ENCODE peak calls at places on chromosome 22, in four cellular contexts. T is endothelial cell, Q is OCI-LY7, D is gastrocnemius medialis. S is an unnamed sample.

GRCh38 chr22:29205598-29206371 is at the start of gene EMID1:
- DNase-seq in T (peak), Q (no peak), D (no peak), S (peak)

GRCh38 chr22:24553597-24554315 is 1.2 kb downstream of the GUCD1 start:
- DNase-seq in T (no peak), Q (peak), D (peak), S (no peak)

GRCh38 chr22:33240901-33241300 is 182.7 kb upstream of the SYN3 start:
- DNase-seq in T (no peak), Q (peak), D (no peak), S (no peak)

GRCh38 chr22:22123118-22123959 is 121.2 kb upstream of the VPREB1 start:
- DNase-seq in T (no peak), Q (no peak), D (no peak), S (no peak)

GRCh38 chr22:31956360-31956759 is 12.0 kb downstream of the YWHAH start:
- DNase-seq in T (no peak), Q (no peak), D (no peak), S (no peak)

GRCh38 chr22:35489225-35489624 is 51.4 kb upstream of the RASD2 start:
- DNase-seq in T (no peak), Q (no peak), D (no peak), S (no peak)

GRCh38 chr22:22893891-22894739 is 6.5 kb downstream of the IGLL5 start:
- DNase-seq in T (no peak), Q (peak), D (no peak), S (no peak)

GRCh38 chr22:21674611-21675010 is 8.8 kb downstream of the PPIL2 start:
- DNase-seq in T (no peak), Q (no peak), D (no peak), S (no peak)

GRCh38 chr22:32354360-32355351 is 3.0 kb upstream of the RFPL3 start:
- DNase-seq in T (no peak), Q (peak), D (no peak), S (no peak)

GRCh38 chr22:21837184-21837979 is 30.1 kb downstream of the MAPK1 start:
- DNase-seq in T (peak), Q (no peak), D (no peak), S (no peak)

GRCh38 chr22:46319319-46319718 is 16.2 kb upstream of the TRMU start:
- DNase-seq in T (no peak), Q (no peak), D (no peak), S (no peak)

GRCh38 chr22:48101704-48102103 is 1339.3 kb downstream of the TBC1D22A start:
- DNase-seq in T (no peak), Q (no peak), D (no peak), S (no peak)

GRCh38 chr22:23565942-23566715 is 14.0 kb downstream of the IGLL1 start:
- DNase-seq in T (peak), Q (no peak), D (no peak), S (no peak)

GRCh38 chr22:33083212-33083611 is 25.0 kb upstream of the SYN3 start:
- DNase-seq in T (no peak), Q (peak), D (no peak), S (no peak)

GRCh38 chr22:24994070-24994763 is 41.7 kb downstream of the KIAA1671 start:
- DNase-seq in T (no peak), Q (no peak), D (no peak), S (peak)

GRCh38 chr22:35353318-35353717 is 27.6 kb upstream of the HMOX1 start:
- DNase-seq in T (no peak), Q (peak), D (no peak), S (no peak)

GRCh38 chr22:10780281-10780680 is 4747.7 kb upstream of the OR11H1 start:
- DNase-seq in T (no peak), Q (no peak), D (no peak), S (no peak)

GRCh38 chr22:38074181-38075104 is 9.5 kb downstream of the SLC16A8 start:
- DNase-seq in T (peak), Q (no peak), D (no peak), S (no peak)

GRCh38 chr22:40031766-40032470 is 37.2 kb downstream of the FAM83F start:
- DNase-seq in T (no peak), Q (no peak), D (no peak), S (no peak)

GRCh38 chr22:45420011-45420410 is 6.5 kb downstream of the RIBC2 start:
- DNase-seq in T (no peak), Q (no peak), D (no peak), S (no peak)

GRCh38 chr22:32352681-32353080 is 5.0 kb upstream of the RFPL3 start:
- DNase-seq in T (no peak), Q (no peak), D (no peak), S (no peak)

GRCh38 chr22:48975252-48975780 is 852.4 kb downstream of the BRD1 start:
- DNase-seq in T (no peak), Q (no peak), D (no peak), S (no peak)

GRCh38 chr22:25048659-25049657 is 96.4 kb downstream of the KIAA1671 start:
- DNase-seq in T (peak), Q (peak), D (peak), S (no peak)

GRCh38 chr22:42814215-42814614 is 42.9 kb downstream of the ARFGAP3 start:
- DNase-seq in T (no peak), Q (no peak), D (no peak), S (no peak)

DNA sequence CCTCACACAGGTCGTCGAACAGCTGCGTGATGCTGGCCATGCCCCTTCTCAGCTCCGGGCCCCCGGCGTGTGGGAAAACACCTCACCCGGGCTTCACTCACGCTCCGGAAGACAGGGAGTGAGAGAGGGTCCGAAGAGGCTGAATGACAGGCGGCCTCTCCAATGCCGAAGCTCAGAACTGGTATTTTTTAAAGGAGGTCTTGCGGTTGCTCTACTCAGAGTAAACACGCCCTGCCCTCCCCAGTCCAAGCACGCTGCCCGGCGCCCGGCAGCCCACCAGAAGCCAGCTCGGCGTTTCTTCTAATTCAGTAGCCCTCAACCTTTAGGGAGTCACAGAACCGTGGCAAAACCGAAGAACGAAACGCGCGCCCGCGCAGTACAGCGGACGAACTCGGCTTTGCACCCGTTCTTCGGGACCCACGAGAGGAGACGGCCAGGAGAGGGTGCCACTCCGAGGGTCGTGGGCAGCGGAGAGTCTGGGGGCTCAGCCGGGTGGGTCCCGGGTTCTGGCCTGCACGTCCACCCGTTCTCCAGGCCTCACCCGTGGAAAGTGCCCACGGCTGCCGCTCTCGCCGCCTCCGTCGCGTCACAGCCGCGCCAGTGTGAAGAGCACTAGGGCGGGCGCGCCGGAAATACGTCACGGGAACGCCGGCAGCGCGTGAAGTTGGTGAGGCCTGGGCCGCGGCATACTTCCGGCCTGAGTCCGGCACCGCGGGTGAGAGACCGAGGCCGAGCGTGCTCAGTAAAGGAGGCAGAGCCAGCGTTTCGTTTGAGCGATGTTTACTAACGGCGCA is at the start of gene TUBGCP6:
- DNase-seq in T (peak), Q (peak), D (peak), S (peak)
- TF ChIP-seq CTCF in T (no peak), Q (peak), D (peak), S (no peak)

GRCh38 chr22:20027966-20028854 is 7.3 kb downstream of the TANGO2 start:
- DNase-seq in T (no peak), Q (peak), D (no peak), S (peak)
- TF ChIP-seq CTCF in T (peak), Q (peak), D (no peak), S (no peak)

GRCh38 chr22:50049299-50050195 is 8.6 kb downstream of the TTLL8 start:
- DNase-seq in T (no peak), Q (no peak), D (no peak), S (peak)

GRCh38 chr22:50047346-50047745 is 10.8 kb downstream of the TTLL8 start:
- DNase-seq in T (no peak), Q (no peak), D (no peak), S (no peak)

GRCh38 chr22:50048836-50049235 is 9.3 kb downstream of the TTLL8 start:
- DNase-seq in T (no peak), Q (no peak), D (no peak), S (peak)

GRCh38 chr22:50046481-50047245 is 11.4 kb downstream of the TTLL8 start:
- DNase-seq in T (no peak), Q (no peak), D (no peak), S (peak)

DNA sequence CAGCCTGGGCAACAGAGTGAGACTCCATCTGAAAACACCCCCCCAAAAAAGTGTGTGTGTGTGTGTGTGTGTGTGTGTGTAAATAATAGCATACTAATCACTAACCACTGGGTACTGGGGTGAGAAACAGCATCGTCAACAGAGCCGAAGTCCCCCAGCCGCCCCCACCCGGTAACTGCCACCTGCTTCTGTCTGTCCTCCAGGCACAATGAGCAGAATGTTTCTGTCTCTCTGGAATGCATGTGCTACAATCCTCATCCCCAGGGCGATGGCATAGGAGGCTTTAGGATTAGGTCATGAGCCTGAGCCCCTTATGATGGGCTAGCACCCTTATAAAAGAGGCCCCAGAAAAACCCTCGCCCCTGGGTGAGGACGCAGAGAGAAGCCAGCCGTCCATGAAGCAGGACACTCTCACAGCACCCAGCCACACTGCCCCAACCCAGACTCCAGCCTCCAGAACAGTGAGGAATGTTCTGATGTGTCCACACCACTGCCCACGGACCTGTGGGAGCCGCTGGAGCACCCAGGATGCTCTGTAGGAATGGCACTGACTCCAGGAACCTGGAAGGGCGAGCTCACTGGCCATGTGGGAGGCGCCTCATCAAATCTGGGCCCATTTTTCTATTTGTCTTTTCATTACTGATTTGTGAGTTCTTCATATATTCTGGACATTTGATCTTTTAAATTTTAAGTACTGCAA is 9.9 kb downstream of the TTLL8 start:
- DNase-seq in T (no peak), Q (no peak), D (no peak), S (no peak)
- TF ChIP-seq CTCF in T (no peak), Q (no peak), D (no peak), S (no peak)

DNA sequence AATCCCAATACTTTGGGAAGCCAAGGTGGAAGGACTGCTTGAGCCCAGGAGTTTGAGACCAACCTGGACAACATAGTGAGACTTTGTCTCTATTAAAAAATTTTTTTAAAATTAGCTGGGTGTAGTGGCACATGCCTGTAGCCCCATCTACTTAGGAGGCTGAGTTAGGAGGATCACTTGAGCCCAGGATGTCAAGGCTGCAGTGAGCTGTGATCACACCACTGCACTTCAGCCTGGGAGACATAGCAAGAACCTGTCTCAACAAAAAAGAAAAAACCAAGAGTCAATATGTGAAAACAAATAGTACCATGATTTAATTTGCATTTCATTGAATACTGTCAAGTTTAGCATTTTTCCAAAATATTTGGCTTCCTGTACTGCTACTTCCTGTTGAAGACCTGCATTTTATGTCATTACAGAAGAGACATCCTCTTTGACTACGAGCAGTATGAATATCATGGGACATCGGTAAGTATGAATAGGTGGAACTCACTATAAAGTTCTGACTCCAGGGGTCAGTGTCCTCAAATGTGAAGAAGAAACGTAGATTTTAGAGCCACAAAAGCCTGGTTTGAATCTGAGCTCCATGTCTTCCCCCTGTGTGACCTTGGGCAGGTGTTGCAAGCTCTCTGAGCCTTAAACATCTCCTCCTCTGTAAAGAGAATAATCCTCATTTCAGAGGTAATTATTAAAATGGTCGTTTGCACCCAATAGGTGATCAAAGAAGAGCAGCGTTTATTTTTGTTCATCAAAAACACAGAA is 16.0 kb downstream of the CDC45 start:
- DNase-seq in T (peak), Q (peak), D (no peak), S (no peak)
- TF ChIP-seq CTCF in T (peak), Q (peak), D (peak), S (no peak)

GRCh38 chr22:43923631-43924548 is at the start of gene PNPLA3:
- DNase-seq in T (peak), Q (no peak), D (peak), S (peak)
- TF ChIP-seq CTCF in T (no peak), Q (no peak), D (peak), S (no peak)

DNA sequence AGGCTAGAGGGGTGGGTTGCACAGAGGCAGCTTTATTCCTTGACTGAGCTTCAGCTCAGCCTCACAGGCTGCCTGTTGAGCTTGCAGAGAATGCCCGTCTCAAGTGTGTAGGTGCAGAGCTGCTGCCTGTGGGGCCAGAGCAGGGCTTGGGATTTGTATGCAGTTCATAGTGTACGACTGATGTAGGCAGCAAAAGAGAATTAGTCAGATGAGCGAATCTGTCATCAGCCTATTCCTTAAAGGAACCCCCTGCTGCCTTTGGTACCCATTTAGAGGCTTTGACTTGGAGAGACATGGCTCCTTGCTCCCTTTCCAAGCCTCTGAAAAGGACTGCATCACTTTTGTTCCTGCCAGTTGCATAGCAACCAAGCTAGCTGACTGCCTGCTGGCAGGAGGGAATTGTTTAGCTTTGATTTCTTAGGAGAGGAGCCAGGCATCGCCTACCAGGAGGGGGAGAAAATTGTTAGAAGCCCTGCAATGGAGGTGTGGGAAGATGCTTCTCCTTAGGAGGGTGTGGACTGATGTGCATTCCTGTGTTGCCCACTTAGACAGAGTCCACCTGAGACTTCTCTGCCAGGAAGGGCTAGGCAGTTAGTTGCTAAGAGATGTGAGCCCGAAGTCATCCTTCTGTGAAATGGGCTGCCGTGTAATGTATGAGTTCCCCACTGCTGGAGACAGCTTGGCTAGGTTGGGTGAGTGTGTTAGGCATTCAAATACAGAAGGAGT is 10.9 kb downstream of the ACO2 start:
- DNase-seq in T (no peak), Q (no peak), D (no peak), S (no peak)
- TF ChIP-seq CTCF in T (no peak), Q (no peak), D (no peak), S (no peak)

GRCh38 chr22:27405672-27406388 is 395.7 kb downstream of the MN1 start:
- DNase-seq in T (peak), Q (peak), D (peak), S (no peak)
- TF ChIP-seq CTCF in T (peak), Q (peak), D (peak), S (peak)

GRCh38 chr22:50611341-50612060 is 10.9 kb downstream of the MAPK8IP2 start:
- DNase-seq in T (no peak), Q (no peak), D (no peak), S (no peak)

GRCh38 chr22:50612168-50612714 is 11.6 kb downstream of the MAPK8IP2 start:
- DNase-seq in T (no peak), Q (no peak), D (no peak), S (no peak)

GRCh38 chr22:50612715-50613221 is 12.2 kb downstream of the MAPK8IP2 start:
- DNase-seq in T (no peak), Q (peak), D (no peak), S (peak)

GRCh38 chr22:50610581-50610980 is 10.0 kb downstream of the MAPK8IP2 start:
- DNase-seq in T (no peak), Q (no peak), D (no peak), S (no peak)

GRCh38 chr22:50613291-50613981 is 12.8 kb downstream of the MAPK8IP2 start:
- DNase-seq in T (no peak), Q (no peak), D (peak), S (peak)
- TF ChIP-seq CTCF in T (no peak), Q (no peak), D (no peak), S (no peak)

GRCh38 chr22:36986242-36986821 is 32.9 kb downstream of the TST start:
- DNase-seq in T (peak), Q (peak), D (no peak), S (peak)

GRCh38 chr22:36985490-36985889 is 33.8 kb downstream of the TST start:
- DNase-seq in T (no peak), Q (no peak), D (no peak), S (no peak)

GRCh38 chr22:36988075-36988474 is 31.2 kb downstream of the TST start:
- DNase-seq in T (no peak), Q (no peak), D (no peak), S (no peak)

DNA sequence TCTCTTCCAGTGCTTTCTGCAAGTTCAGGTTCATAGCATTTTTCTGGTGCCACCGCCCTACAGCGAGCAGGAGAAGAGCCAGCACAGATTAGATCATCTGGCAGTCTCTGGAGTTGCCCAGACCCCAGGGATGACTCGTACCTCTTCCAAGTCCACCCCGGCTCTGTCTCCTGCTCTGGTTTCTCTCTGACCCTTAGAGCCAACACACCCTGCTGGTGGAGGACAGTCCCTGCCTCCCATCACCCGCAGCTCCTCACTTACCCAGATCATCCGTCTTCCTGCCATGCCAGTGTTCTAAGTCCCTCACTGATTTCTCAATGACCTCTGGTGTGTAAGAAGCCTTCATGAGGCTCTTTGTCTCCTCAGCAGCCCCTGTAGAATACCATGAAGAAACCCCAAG is 28.0 kb downstream of the TST start:
- DNase-seq in T (no peak), Q (no peak), D (no peak), S (no peak)
- TF ChIP-seq CTCF in T (no peak), Q (no peak), D (no peak), S (no peak)